ENCODE peak calls at places on chromosomes 1 and 21, in five cellular contexts. Z is MM.1S, J is fibroblast of pulmonary artery, C is pancreas, H is WERI-Rb-1. W is an unnamed sample.

GRCh38 chr1:48371598-48371997 is 100.4 kb downstream of the SPATA6 start:
- DNase-seq in Z (no peak), J (no peak), C (no peak), H (no peak), W (no peak)

GRCh38 chr21:26117324-26117971 is 53.1 kb downstream of the APP start:
- DNase-seq in H (no peak), Z (peak), C (no peak), J (no peak), W (no peak)

GRCh38 chr21:44057960-44058651 is 46.0 kb downstream of the TRAPPC10 start:
- DNase-seq in H (no peak), J (no peak), Z (no peak), C (no peak), W (no peak)

GRCh38 chr1:22636369-22636768 is at the start of gene C1QA:
- DNase-seq in Z (no peak), J (no peak), H (no peak), C (peak), W (no peak)

GRCh38 chr1:94878329-94878728 is 48.6 kb downstream of the CNN3 start:
- DNase-seq in Z (no peak), C (no peak), H (no peak), J (no peak), W (no peak)

GRCh38 chr1:228010921-228011320 is 4.1 kb downstream of the WNT3A start:
- DNase-seq in H (no peak), Z (no peak), C (no peak), J (no peak), W (peak)

GRCh38 chr1:155858805-155859233 is 548 bp upstream of the SYT11 start:
- DNase-seq in H (peak), Z (no peak), C (no peak), J (no peak), W (no peak)

GRCh38 chr1:58584082-58584895 is 7.2 kb upstream of the TACSTD2 start:
- DNase-seq in J (peak), Z (peak), H (no peak), C (peak), W (no peak)

GRCh38 chr1:54372978-54373377 is 33.2 kb downstream of the SSBP3 start:
- DNase-seq in Z (no peak), J (no peak), H (no peak), C (no peak), W (no peak)

GRCh38 chr21:37450385-37451044 is 83.9 kb downstream of the DYRK1A start:
- DNase-seq in H (no peak), J (peak), Z (no peak), C (no peak), W (no peak)

GRCh38 chr1:42417191-42417590 is 36.6 kb downstream of the RIMKLA start:
- DNase-seq in Z (no peak), J (no peak), C (no peak), H (no peak), W (no peak)

GRCh38 chr21:45112371-45112770 is 38.0 kb downstream of the ADARB1 start:
- DNase-seq in C (no peak), J (no peak), H (no peak), Z (no peak), W (no peak)

GRCh38 chr1:119475866-119476439 is 31.1 kb upstream of the HSD3B1 start:
- DNase-seq in J (peak), H (peak), C (peak), Z (peak), W (no peak)

GRCh38 chr1:173523329-173523728 is 46.2 kb downstream of the PRDX6 start:
- DNase-seq in H (no peak), C (no peak), J (no peak), Z (no peak), W (no peak)

GRCh38 chr1:119725626-119726025 is 13.9 kb downstream of the PHGDH start:
- DNase-seq in Z (no peak), H (no peak), J (no peak), C (no peak), W (no peak)

GRCh38 chr1:153940756-153941155 is 5.8 kb downstream of the DENND4B start:
- DNase-seq in Z (no peak), J (no peak), C (no peak), H (no peak), W (no peak)

GRCh38 chr1:27862671-27863551 is 9.4 kb upstream of the THEMIS2 start:
- DNase-seq in J (peak), H (no peak), C (peak), Z (no peak), W (no peak)

GRCh38 chr1:178501705-178502329 is 5.1 kb upstream of the CLEC20A start:
- DNase-seq in C (peak), Z (peak), H (peak), J (peak), W (peak)

DNA sequence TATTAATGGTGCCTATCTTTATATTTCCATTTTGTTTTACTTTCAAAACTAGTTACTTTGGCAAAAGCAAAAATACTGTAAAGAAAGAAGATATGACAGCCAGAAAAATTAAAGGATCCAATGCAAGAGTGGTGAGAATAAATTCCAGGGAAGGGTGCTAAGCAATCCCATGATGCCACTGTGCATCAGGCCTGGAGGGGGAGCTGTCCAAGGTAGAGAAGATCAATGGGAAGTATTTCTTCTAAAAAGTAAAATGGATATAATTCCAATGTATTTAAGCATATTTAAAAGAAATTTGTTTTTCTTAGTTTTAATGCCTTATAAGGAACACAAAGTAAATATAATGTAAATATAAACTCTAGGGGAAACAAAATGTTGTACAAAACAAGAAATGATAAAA is 1382.2 kb upstream of the B3GALT2 start:
- DNase-seq in Z (no peak), J (no peak), C (no peak), H (no peak), W (no peak)
- TF ChIP-seq CTCF in Z (no peak), J (no peak), C (no peak), H (no peak), W (peak)

GRCh38 chr1:201156819-201157218 is 2.5 kb upstream of the TMEM9 start:
- DNase-seq in H (no peak), Z (no peak), J (no peak), C (no peak), W (no peak)

GRCh38 chr1:201156346-201156745 is 2.1 kb upstream of the TMEM9 start:
- DNase-seq in C (no peak), H (no peak), Z (no peak), J (no peak), W (no peak)

GRCh38 chr1:201155354-201155753 is 1.1 kb upstream of the TMEM9 start:
- DNase-seq in C (no peak), Z (no peak), J (no peak), H (no peak), W (no peak)

GRCh38 chr1:201154389-201155165 is at the start of gene TMEM9:
- DNase-seq in H (peak), Z (peak), C (peak), J (peak), W (peak)

DNA sequence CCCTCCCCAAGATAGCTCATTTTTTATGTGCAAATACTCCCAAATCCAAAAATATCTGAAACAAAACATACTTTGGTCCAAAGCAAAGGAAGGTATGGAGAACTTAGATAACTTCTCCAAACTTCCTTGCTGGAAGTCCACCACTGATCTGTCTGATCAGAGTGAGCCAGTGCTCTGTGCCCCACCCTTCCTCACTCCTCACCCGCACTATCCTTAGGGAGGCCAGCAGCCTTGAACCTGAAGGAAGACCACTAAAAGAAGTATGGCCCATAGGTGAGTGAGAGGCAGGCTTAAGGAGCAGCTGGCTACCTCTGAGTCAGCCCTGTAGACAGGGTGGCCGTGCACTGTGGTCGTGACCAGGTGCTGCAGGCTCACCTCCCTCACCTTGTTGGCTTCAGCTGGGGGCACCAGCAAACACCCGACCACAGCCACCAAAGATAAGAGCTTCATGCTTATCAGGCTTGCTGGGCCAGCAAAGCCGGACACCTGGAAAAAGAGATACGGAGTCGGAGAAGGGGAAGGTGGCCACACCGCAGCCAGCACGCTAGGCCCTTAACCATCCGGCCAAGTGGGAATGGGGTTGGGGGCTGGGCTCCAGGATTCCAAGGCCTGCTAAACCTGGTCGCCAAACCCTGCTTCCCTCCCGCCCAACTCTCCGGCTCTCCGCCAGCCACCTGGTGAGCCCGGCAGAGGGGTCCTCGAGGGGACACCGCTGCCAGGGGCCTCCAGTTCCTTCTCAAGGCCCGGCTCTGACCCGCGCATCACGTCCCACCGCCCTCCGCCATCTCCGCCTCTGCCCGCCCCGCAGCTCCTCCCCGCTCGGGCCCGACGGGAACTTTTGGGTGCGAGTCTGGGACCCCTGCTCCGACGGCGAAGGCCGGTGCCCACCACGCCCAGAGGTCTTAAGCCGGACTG is 543 bp downstream of the TMEM9 start:
- DNase-seq in H (no peak), C (no peak), J (no peak), Z (no peak), W (no peak)
- TF ChIP-seq CTCF in H (no peak), C (no peak), J (no peak), Z (no peak), W (no peak)

DNA sequence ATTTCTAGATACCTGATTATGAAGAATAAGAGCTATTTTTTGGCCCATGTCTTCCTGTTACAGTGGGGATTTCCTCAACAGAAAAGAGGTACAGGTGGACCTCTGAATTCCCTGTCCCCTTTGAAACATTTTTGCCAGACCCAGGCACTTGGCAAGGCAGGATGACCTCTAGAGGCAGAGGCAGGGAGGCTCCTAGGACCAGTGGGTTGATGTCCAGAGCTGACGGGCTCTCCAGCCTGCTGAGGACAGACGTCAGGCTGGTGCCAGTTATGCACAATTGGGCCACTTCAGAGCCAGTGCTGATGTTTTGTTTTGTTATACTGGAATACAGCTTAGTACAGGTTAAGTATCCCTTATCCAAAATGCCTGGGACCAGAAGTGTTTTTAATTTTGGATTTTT is 18.5 kb upstream of the A3GALT2 start:
- DNase-seq in C (no peak), J (no peak), Z (no peak), H (peak), W (no peak)
- TF ChIP-seq CTCF in C (no peak), J (peak), Z (no peak), H (peak), W (no peak)

DNA sequence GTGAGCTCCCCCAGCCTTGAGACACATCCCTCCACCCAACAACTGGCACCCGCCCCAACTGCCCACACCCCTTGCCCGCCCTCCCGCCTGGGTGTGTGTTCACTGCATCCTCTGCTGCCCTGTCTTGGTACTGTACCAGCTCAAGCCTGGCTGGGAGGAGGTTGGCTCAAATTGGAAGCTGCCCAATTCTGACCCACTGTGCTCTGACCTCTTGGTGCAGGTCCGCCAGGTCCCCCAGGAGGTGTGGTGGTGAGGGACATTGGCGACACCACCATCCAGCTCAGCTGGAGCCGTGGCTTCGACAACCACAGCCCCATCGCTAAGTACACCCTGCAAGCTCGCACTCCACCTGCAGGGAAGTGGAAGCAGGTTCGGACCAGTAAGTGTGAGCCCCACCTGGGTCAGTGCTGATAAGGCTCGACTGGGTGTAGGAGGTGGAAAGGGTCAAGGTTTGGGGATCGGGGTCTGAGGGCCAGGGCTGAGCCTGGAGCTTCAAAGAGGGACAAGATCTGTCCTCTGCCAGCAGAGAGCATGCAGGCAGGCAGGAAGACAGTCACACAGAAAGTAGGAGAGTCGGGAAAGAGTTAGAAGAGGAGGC is 17.9 kb downstream of the TMEM81 start:
- DNase-seq in J (no peak), C (no peak), Z (no peak), H (peak), W (no peak)
- TF ChIP-seq CTCF in J (no peak), C (no peak), Z (no peak), H (peak), W (peak)

DNA sequence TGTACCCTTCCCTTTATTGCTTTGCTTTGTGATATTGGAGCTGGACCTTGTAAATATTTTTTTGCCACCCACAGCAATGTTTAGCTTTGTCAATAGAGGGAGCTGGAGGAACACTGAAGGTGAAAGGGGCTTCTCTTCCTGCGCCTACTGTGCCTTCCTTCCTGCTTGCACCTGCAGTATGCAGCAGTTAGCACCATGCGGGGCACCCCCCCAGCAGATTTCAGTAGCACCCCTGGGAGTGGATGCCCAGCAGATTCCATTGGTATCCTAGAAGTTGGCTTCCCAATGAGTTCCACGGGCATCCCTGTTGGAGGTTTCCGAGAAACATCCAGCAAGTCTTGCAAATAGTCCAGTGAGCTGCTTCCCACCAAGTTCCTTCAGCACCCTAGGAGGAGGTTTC is 25.6 kb downstream of the S100A10 start:
- DNase-seq in C (peak), J (peak), Z (peak), H (peak), W (no peak)
- TF ChIP-seq CTCF in C (peak), J (peak), Z (peak), H (peak), W (peak)

DNA sequence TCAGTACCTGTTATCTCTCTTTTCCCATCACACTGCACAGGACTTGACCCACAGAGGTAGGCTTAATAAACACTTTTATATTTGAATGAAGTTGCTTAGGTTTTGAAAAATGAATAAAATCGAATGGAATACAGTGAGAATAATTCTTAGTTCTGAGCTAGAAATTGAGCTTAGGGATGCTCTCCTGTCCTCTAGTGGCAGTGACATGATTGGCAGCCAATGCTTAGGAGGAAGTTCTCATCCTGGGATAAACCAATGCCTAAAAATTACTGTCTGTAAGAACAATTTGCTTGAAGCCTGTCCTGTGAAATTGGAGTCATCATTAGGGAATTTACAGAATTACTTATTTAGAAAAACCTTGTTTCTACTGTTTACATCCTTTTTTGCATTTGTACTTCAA is 21.3 kb upstream of the CYP4X1 start:
- DNase-seq in J (no peak), C (no peak), H (no peak), Z (no peak), W (no peak)
- TF ChIP-seq CTCF in J (peak), C (no peak), H (peak), Z (peak), W (peak)

GRCh38 chr21:29335720-29336119 is 37.0 kb downstream of the BACH1 start:
- DNase-seq in Z (no peak), H (no peak), C (no peak), J (peak), W (no peak)
- TF ChIP-seq CTCF in Z (no peak), H (peak), C (no peak), J (no peak), W (no peak)

GRCh38 chr1:206843626-206844025 is 21.8 kb upstream of the IL20 start:
- DNase-seq in Z (no peak), J (no peak), H (no peak), C (peak), W (no peak)

GRCh38 chr1:206846475-206846874 is 18.9 kb upstream of the IL20 start:
- DNase-seq in C (no peak), J (no peak), H (no peak), Z (no peak), W (no peak)

GRCh38 chr1:206839857-206840256 is 25.6 kb upstream of the IL20 start:
- DNase-seq in H (no peak), Z (no peak), C (no peak), J (peak), W (no peak)

GRCh38 chr1:206841609-206842323 is 23.7 kb upstream of the IL20 start:
- DNase-seq in Z (no peak), H (no peak), J (no peak), C (no peak), W (no peak)

DNA sequence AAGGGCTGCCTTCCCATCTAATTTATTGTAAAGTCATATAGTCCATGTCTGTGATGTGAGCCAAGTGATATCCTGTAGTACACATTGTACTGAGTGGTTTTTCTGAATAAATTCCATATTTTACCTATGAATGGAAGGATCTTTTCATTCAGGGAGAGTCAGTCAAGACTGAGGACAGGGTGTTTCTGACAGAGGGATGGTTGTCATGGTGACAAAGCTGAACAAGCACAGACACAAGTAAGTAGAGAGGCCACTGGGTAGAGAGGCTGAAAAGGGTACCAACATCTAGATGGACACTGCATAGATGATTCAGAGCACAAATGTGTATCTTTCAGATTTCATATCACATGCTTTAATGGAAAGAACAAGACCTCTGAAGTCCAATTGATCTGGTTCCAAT is 22.6 kb upstream of the IL20 start:
- DNase-seq in J (peak), Z (no peak), H (no peak), C (no peak), W (no peak)
- TF ChIP-seq CTCF in J (no peak), Z (no peak), H (no peak), C (no peak), W (no peak)

DNA sequence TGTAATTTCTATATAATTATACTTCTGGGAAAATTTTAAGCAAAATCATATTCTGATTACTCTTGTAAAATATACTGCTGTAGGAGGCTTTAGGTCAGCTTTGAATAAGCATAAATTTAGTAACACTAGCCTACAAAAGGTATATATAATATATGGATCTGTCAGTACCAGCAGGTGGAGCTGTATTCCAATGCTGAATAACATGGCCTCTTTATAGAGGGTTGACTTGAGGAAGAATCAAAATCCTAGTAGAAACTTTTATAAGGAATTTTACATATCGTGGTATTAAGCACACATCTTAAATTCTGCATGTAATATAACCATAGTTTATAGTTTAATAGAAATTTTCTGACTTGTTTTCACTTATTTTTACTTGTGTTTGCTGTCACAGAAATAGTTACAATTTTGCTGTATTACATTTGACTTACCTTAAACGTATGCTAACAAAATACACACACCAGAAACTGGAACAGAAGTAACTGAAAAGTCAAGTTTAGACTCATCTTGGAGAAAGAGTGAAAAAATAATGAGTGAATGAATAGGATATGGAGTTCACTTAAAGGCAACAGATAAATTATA is 79.3 kb downstream of the HMCN1 start:
- DNase-seq in C (no peak), H (no peak), Z (peak), J (peak), W (no peak)
- TF ChIP-seq CTCF in C (peak), H (peak), Z (peak), J (peak), W (peak)